ENCODE peak calls at places on chromosomes 7 and 10, in ten cellular contexts. C, G, B, X, P, W, D, O, S and U are unnamed samples.

GRCh38 chr7:42691030-42691639 is 220.7 kb downstream of the C7orf25 start:
- DNase-seq in C (no peak), G (peak; percentile 82), B (no peak), X (peak; percentile 75), P (no peak), W (peak; percentile 50), D (no peak), O (no peak), S (no peak), U (peak; percentile 72)

GRCh38 chr10:48932831-48933670 is 6.6 kb downstream of the LRRC18 start:
- DNase-seq in C (no peak), G (peak; percentile 20), B (no peak), X (no peak), P (no peak), W (no peak), D (no peak), O (no peak), S (no peak), U (no peak)

GRCh38 chr10:31771345-31771831 is 157.2 kb downstream of the ARHGAP12 start:
- DNase-seq in C (no peak), G (no peak), B (peak; percentile 52), X (no peak), P (no peak), W (no peak), D (no peak), O (no peak), S (no peak), U (peak; percentile 66)

GRCh38 chr7:44636041-44636580 is 29.7 kb downstream of the OGDH start:
- DNase-seq in C (no peak), G (peak; percentile 43), B (no peak), X (no peak), P (peak; percentile 19), W (no peak), D (no peak), O (no peak), S (no peak), U (no peak)

GRCh38 chr7:84735021-84735420 is 451.8 kb downstream of the SEMA3D start:
- DNase-seq in C (no peak), G (no peak), B (no peak), X (no peak), P (no peak), W (no peak), D (no peak), O (no peak), S (no peak), U (no peak)

GRCh38 chr10:43230101-43230908 is 36.6 kb downstream of the RASGEF1A start:
- DNase-seq in C (no peak), G (peak; percentile 66), B (peak; percentile 15), X (no peak), P (no peak), W (no peak), D (no peak), O (no peak), S (peak; percentile 32), U (no peak)

GRCh38 chr10:31635415-31636065 is 293.1 kb downstream of the ARHGAP12 start:
- DNase-seq in C (no peak), G (no peak), B (no peak), X (no peak), P (no peak), W (no peak), D (no peak), O (no peak), S (no peak), U (no peak)

GRCh38 chr10:73965890-73966768 is 31.8 kb upstream of the VCL start:
- DNase-seq in C (no peak), G (peak; percentile 98), B (peak; percentile 86), X (peak; percentile 98), P (no peak), W (peak; percentile 64), D (peak; percentile 73), O (no peak), S (peak; percentile 71), U (peak; percentile 97)